ENCODE peak calls at places on chromosomes 2 and 18, in six cellular contexts. T, H, P, S, J and N are unnamed samples.

GRCh38 chr18:77155031-77155430 is 22.4 kb upstream of the MBP start:
- DNase-seq in J (no peak), T (no peak), H (no peak), S (no peak), P (no peak), N (no peak)

GRCh38 chr2:31434911-31435310 is 20.4 kb upstream of the XDH start:
- DNase-seq in H (no peak), T (no peak), J (no peak), P (no peak), S (no peak), N (no peak)

GRCh38 chr18:32770181-32770650 is 2.6 kb downstream of the KLHL14 start:
- DNase-seq in T (no peak), P (no peak), S (no peak), H (peak; percentile 13), J (no peak), N (no peak)

GRCh38 chr2:142723236-142723635 is 154.2 kb upstream of the KYNU start:
- DNase-seq in J (no peak), P (no peak), T (no peak), H (no peak), S (no peak), N (no peak)

GRCh38 chr2:137173514-137173913 is 408.2 kb downstream of the THSD7B start:
- DNase-seq in T (no peak), J (no peak), P (no peak), S (peak; percentile 94), H (no peak), N (no peak)

GRCh38 chr2:23135481-23136100 is 249.4 kb upstream of the KLHL29 start:
- DNase-seq in S (no peak), J (no peak), P (no peak), H (no peak), T (peak; percentile 26), N (peak; percentile 67)

GRCh38 chr2:222835823-222836151 is 25.0 kb upstream of the ACSL3 start:
- DNase-seq in P (no peak), T (no peak), S (no peak), J (no peak), H (no peak), N (no peak)

GRCh38 chr2:239116456-239117246 is 268.8 kb downstream of the TWIST2 start:
- DNase-seq in J (no peak), T (no peak), P (peak; percentile 61), H (no peak), S (peak; percentile 45), N (no peak)

GRCh38 chr18:22883189-22883588 is 49.9 kb upstream of the RBBP8 start:
- DNase-seq in S (no peak), P (no peak), H (no peak), J (no peak), T (no peak), N (no peak)

GRCh38 chr2:39266139-39266805 is 22.5 kb upstream of the CDKL4 start:
- DNase-seq in T (no peak), J (no peak), H (no peak), P (no peak), S (peak; percentile 5), N (no peak)

GRCh38 chr18:11808001-11808855 is 43.0 kb upstream of the CHMP1B start:
- DNase-seq in T (no peak), P (no peak), J (no peak), H (no peak), S (peak; percentile 55), N (no peak)

GRCh38 chr2:99900589-99900988 is 241.8 kb downstream of the AFF3 start:
- DNase-seq in T (peak; percentile 51), H (no peak), J (no peak), S (no peak), P (no peak), N (no peak)

GRCh38 chr2:73839653-73840411 is 11.1 kb downstream of the STAMBP start:
- DNase-seq in H (no peak), S (no peak), P (no peak), J (no peak), T (no peak), N (no peak)

GRCh38 chr2:212539145-212539880 is 711 bp upstream of the ERBB4 start:
- DNase-seq in S (no peak), T (peak; percentile 58), J (no peak), P (peak; percentile 65), H (peak; percentile 65), N (peak; percentile 52)

GRCh38 chr2:231528636-231529030 is 1.6 kb downstream of the NMUR1 start:
- DNase-seq in H (no peak), P (no peak), S (no peak), T (no peak), J (no peak), N (no peak)

GRCh38 chr18:54923339-54923956 is 35.8 kb downstream of the CCDC68 start:
- DNase-seq in J (no peak), T (no peak), H (no peak), S (no peak), P (no peak), N (no peak)

GRCh38 chr2:23419171-23420090 is 34.5 kb downstream of the KLHL29 start:
- DNase-seq in T (no peak), H (no peak), P (no peak), J (no peak), S (no peak), N (peak; percentile 68)

GRCh38 chr2:160512484-160512883 is 18.9 kb upstream of the RBMS1 start:
- DNase-seq in H (no peak), T (no peak), P (no peak), S (no peak), J (no peak), N (no peak)

GRCh38 chr2:47133046-47133445 is 22.1 kb downstream of the STPG4 start:
- DNase-seq in P (no peak), H (no peak), J (no peak), S (no peak), T (no peak), N (no peak)

GRCh38 chr2:88857951-88858406 is 166.5 kb downstream of the RPIA start:
- DNase-seq in S (peak; percentile 12), T (peak; percentile 29), H (no peak), P (no peak), J (no peak), N (no peak)

GRCh38 chr2:222613715-222614331 is 42.1 kb downstream of the FARSB start:
- DNase-seq in S (peak; percentile 33), H (no peak), T (no peak), J (peak; percentile 17), P (no peak), N (no peak)

GRCh38 chr2:46333912-46334311 is 36.7 kb downstream of the EPAS1 start:
- DNase-seq in T (no peak), J (no peak), P (no peak), H (no peak), S (no peak), N (no peak)

GRCh38 chr18:26547302-26548143 is 830 bp downstream of the KCTD1 start:
- DNase-seq in H (peak; percentile 71), J (peak; percentile 50), T (peak; percentile 75), S (peak; percentile 89), P (peak; percentile 86), N (peak; percentile 73)

GRCh38 chr2:154794328-154794870 is 95.9 kb downstream of the KCNJ3 start:
- DNase-seq in J (no peak), T (no peak), P (no peak), H (no peak), S (no peak), N (no peak)

GRCh38 chr2:96205238-96205637 is 3.4 kb downstream of the STARD7 start:
- DNase-seq in S (peak; percentile 14), P (no peak), H (no peak), J (no peak), T (no peak), N (no peak)

GRCh38 chr2:28276076-28276618 is 116.5 kb upstream of the FOSL2 start:
- DNase-seq in S (peak; percentile 99), T (no peak), H (no peak), J (no peak), P (no peak), N (no peak)

GRCh38 chr2:112004246-112004645 is 50.8 kb upstream of the TMEM87B start:
- DNase-seq in S (no peak), H (no peak), P (peak; percentile 91), J (no peak), T (peak; percentile 65), N (peak; percentile 62)

GRCh38 chr18:24947521-24948305 is 404.3 kb downstream of the ZNF521 start:
- DNase-seq in S (no peak), J (no peak), T (no peak), P (no peak), H (no peak), N (no peak)

GRCh38 chr2:237967463-237967871 is 653 bp downstream of the UBE2F start:
- DNase-seq in S (no peak), T (peak; percentile 43), P (peak; percentile 90), H (peak; percentile 61), J (no peak), N (peak; percentile 71)

GRCh38 chr2:207896525-207897295 is 127.0 kb upstream of the FZD5 start:
- DNase-seq in T (no peak), H (no peak), S (no peak), J (no peak), P (no peak), N (no peak)

GRCh38 chr2:181459646-181460045 is 2.5 kb downstream of the ITGA4 start:
- DNase-seq in J (no peak), T (no peak), P (no peak), S (peak; percentile 52), H (no peak), N (no peak)

GRCh38 chr2:219510512-219511135 is 3.7 kb upstream of the ASIC4 start:
- DNase-seq in S (no peak), T (peak; percentile 25), J (no peak), P (peak; percentile 54), H (no peak), N (no peak)
- H3K4me1 ChIP-seq in S (peaks cover 24% of the 10 kb centered on the region), T (peaks cover 32% of the 10 kb centered on the region), J (peaks cover 25% of the 10 kb centered on the region), P (peaks cover 17% of the 10 kb centered on the region), H (no peaks in the 10 kb centered on the region), N (peaks cover 7% of the 10 kb centered on the region)

DNA sequence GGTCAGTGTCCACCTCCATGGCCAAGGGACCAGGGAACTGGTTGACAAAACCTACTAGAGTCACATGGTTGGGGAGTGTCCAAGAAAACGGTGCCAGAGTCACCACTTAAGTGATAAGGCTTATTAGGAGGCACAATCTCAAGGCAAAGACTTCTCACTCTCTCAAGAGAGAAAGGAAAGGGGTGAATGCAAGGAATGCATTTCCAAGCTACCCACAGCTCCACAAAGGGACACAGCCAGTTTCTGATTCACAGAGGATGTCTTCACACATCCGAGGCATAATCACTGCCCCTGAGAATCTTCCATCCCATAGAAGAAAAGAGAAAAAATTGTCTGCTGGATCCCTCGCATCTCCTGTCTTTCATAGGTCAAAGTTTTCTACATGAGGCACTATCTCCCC is 269.3 kb downstream of the TNS1 start:
- DNase-seq in T (no peak), P (no peak), J (no peak), H (no peak), S (peak; percentile 37), N (no peak)
- H3K27ac ChIP-seq in T (no peak overlapping the region), P (peak overlapping the region; percentile 13), J (no peak overlapping the region), H (no peak overlapping the region), S (no peak overlapping the region), N (peak overlapping the region; percentile 38)

GRCh38 chr2:30265441-30266015 is 34.2 kb downstream of the LBH start:
- DNase-seq in P (no peak), H (no peak), J (no peak), T (no peak), S (peak; percentile 64), N (no peak)
- H3K4me1 ChIP-seq in P (peaks cover 20% of the 10 kb centered on the region), H (no peaks in the 10 kb centered on the region), J (peaks cover 75% of the 10 kb centered on the region), T (peaks cover 18% of the 10 kb centered on the region), S (peaks cover 12% of the 10 kb centered on the region), N (no peaks in the 10 kb centered on the region)

DNA sequence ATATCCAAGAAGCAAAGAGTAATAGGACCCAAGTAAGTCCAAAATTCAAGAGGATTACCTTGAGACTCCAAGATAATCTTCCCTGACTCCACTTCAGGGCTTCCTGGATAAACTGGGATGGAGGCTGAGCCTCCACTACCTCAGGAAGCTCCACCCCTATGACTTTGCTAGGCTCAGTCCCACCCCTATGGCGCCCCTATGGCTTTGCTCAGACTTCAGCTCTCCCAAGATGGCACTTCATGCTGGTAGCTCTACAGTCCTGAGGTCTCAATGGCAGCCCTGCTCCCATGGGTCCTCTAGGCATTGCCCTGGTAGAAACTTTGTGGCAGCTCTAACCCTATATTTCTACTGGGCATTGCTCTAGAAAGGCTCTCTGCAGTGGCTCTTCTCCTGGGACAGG is 69.9 kb upstream of the CHAC2 start:
- DNase-seq in S (no peak), H (no peak), T (no peak), P (no peak), J (no peak), N (no peak)
- H3K27ac ChIP-seq in S (no peak overlapping the region), H (no peak overlapping the region), T (no peak overlapping the region), P (no peak overlapping the region), J (no peak overlapping the region), N (no peak overlapping the region)